ENCODE peak calls at places on chromosome 4, in ten cellular contexts. One of them, this sample, is unnamed.

GRCh38 chr4:184329235-184330007 is 111.7 kb upstream of the ENPP6 start:
- DNase-seq in CD8-positive, alpha-beta memory T cell: no peak
- DNase-seq in prostate gland: peak; percentile 66
- DNase-seq in mesenchymal stem cell: no peak
- DNase-seq in psoas muscle: no peak
- DNase-seq in pancreas: no peak
- DNase-seq in transverse colon: peak; percentile 60
- DNase-seq in CD4-positive, CD25-positive, alpha-beta regulatory T cell: no peak
- DNase-seq in MM.1S: no peak
- DNase-seq in HepG2: no peak
- DNase-seq in this sample: peak; percentile 45

GRCh38 chr4:80685219-80685618 is 345.3 kb upstream of the BMP3 start:
- DNase-seq in CD8-positive, alpha-beta memory T cell: no peak
- DNase-seq in prostate gland: no peak
- DNase-seq in mesenchymal stem cell: no peak
- DNase-seq in psoas muscle: no peak
- DNase-seq in pancreas: no peak
- DNase-seq in transverse colon: no peak
- DNase-seq in CD4-positive, CD25-positive, alpha-beta regulatory T cell: no peak
- DNase-seq in MM.1S: no peak
- DNase-seq in HepG2: no peak
- DNase-seq in this sample: no peak

GRCh38 chr4:37977471-37978452 is 17.6 kb downstream of the PTTG2 start:
- DNase-seq in CD8-positive, alpha-beta memory T cell: peak; percentile 70
- DNase-seq in prostate gland: peak; percentile 38
- DNase-seq in mesenchymal stem cell: peak; percentile 76
- DNase-seq in psoas muscle: peak; percentile 72
- DNase-seq in pancreas: peak; percentile 85
- DNase-seq in transverse colon: peak; percentile 84
- DNase-seq in CD4-positive, CD25-positive, alpha-beta regulatory T cell: peak; percentile 77
- DNase-seq in MM.1S: peak; percentile 81
- DNase-seq in HepG2: peak; percentile 23
- DNase-seq in this sample: peak; percentile 73

GRCh38 chr4:128858875-128859696 is 49.6 kb downstream of the JADE1 start:
- DNase-seq in CD8-positive, alpha-beta memory T cell: no peak
- DNase-seq in prostate gland: no peak
- DNase-seq in mesenchymal stem cell: peak; percentile 17
- DNase-seq in psoas muscle: no peak
- DNase-seq in pancreas: no peak
- DNase-seq in transverse colon: no peak
- DNase-seq in CD4-positive, CD25-positive, alpha-beta regulatory T cell: no peak
- DNase-seq in MM.1S: no peak
- DNase-seq in HepG2: no peak
- DNase-seq in this sample: no peak

GRCh38 chr4:155822572-155822971 is 43.5 kb downstream of the ASIC5 start:
- DNase-seq in CD8-positive, alpha-beta memory T cell: no peak
- DNase-seq in prostate gland: no peak
- DNase-seq in mesenchymal stem cell: peak; percentile 22
- DNase-seq in psoas muscle: no peak
- DNase-seq in pancreas: no peak
- DNase-seq in transverse colon: no peak
- DNase-seq in CD4-positive, CD25-positive, alpha-beta regulatory T cell: no peak
- DNase-seq in MM.1S: no peak
- DNase-seq in HepG2: no peak
- DNase-seq in this sample: no peak

GRCh38 chr4:80012291-80012690 is 60.7 kb downstream of the ANTXR2 start:
- DNase-seq in CD8-positive, alpha-beta memory T cell: no peak
- DNase-seq in prostate gland: no peak
- DNase-seq in mesenchymal stem cell: peak; percentile 59
- DNase-seq in psoas muscle: no peak
- DNase-seq in pancreas: no peak
- DNase-seq in transverse colon: no peak
- DNase-seq in CD4-positive, CD25-positive, alpha-beta regulatory T cell: no peak
- DNase-seq in MM.1S: no peak
- DNase-seq in HepG2: no peak
- DNase-seq in this sample: no peak

GRCh38 chr4:2996437-2996836 is 33.1 kb downstream of the GRK4 start:
- DNase-seq in CD8-positive, alpha-beta memory T cell: no peak
- DNase-seq in prostate gland: no peak
- DNase-seq in mesenchymal stem cell: no peak
- DNase-seq in psoas muscle: no peak
- DNase-seq in pancreas: no peak
- DNase-seq in transverse colon: no peak
- DNase-seq in CD4-positive, CD25-positive, alpha-beta regulatory T cell: no peak
- DNase-seq in MM.1S: no peak
- DNase-seq in HepG2: no peak
- DNase-seq in this sample: no peak

GRCh38 chr4:74217365-74217764 is 59.4 kb downstream of the MTHFD2L start:
- DNase-seq in CD8-positive, alpha-beta memory T cell: no peak
- DNase-seq in prostate gland: no peak
- DNase-seq in mesenchymal stem cell: peak; percentile 66
- DNase-seq in psoas muscle: no peak
- DNase-seq in pancreas: no peak
- DNase-seq in transverse colon: no peak
- DNase-seq in CD4-positive, CD25-positive, alpha-beta regulatory T cell: no peak
- DNase-seq in MM.1S: no peak
- DNase-seq in HepG2: no peak
- DNase-seq in this sample: no peak

GRCh38 chr4:26073886-26074560 is 160.0 kb downstream of the SMIM20 start:
- DNase-seq in CD8-positive, alpha-beta memory T cell: no peak
- DNase-seq in prostate gland: no peak
- DNase-seq in mesenchymal stem cell: no peak
- DNase-seq in psoas muscle: no peak
- DNase-seq in pancreas: no peak
- DNase-seq in transverse colon: no peak
- DNase-seq in CD4-positive, CD25-positive, alpha-beta regulatory T cell: no peak
- DNase-seq in MM.1S: no peak
- DNase-seq in HepG2: no peak
- DNase-seq in this sample: no peak

GRCh38 chr4:26076896-26077295 is 162.9 kb downstream of the SMIM20 start:
- DNase-seq in CD8-positive, alpha-beta memory T cell: no peak
- DNase-seq in prostate gland: no peak
- DNase-seq in mesenchymal stem cell: no peak
- DNase-seq in psoas muscle: no peak
- DNase-seq in pancreas: no peak
- DNase-seq in transverse colon: no peak
- DNase-seq in CD4-positive, CD25-positive, alpha-beta regulatory T cell: no peak
- DNase-seq in MM.1S: no peak
- DNase-seq in HepG2: no peak
- DNase-seq in this sample: no peak

GRCh38 chr4:26076000-26076587 is 162.1 kb downstream of the SMIM20 start:
- DNase-seq in CD8-positive, alpha-beta memory T cell: no peak
- DNase-seq in prostate gland: no peak
- DNase-seq in mesenchymal stem cell: peak; percentile 58
- DNase-seq in psoas muscle: no peak
- DNase-seq in pancreas: no peak
- DNase-seq in transverse colon: no peak
- DNase-seq in CD4-positive, CD25-positive, alpha-beta regulatory T cell: no peak
- DNase-seq in MM.1S: no peak
- DNase-seq in HepG2: no peak
- DNase-seq in this sample: no peak

GRCh38 chr4:26074672-26075071 is 160.7 kb downstream of the SMIM20 start:
- DNase-seq in CD8-positive, alpha-beta memory T cell: no peak
- DNase-seq in prostate gland: no peak
- DNase-seq in mesenchymal stem cell: peak; percentile 13
- DNase-seq in psoas muscle: no peak
- DNase-seq in pancreas: no peak
- DNase-seq in transverse colon: no peak
- DNase-seq in CD4-positive, CD25-positive, alpha-beta regulatory T cell: no peak
- DNase-seq in MM.1S: no peak
- DNase-seq in HepG2: no peak
- DNase-seq in this sample: no peak

DNA sequence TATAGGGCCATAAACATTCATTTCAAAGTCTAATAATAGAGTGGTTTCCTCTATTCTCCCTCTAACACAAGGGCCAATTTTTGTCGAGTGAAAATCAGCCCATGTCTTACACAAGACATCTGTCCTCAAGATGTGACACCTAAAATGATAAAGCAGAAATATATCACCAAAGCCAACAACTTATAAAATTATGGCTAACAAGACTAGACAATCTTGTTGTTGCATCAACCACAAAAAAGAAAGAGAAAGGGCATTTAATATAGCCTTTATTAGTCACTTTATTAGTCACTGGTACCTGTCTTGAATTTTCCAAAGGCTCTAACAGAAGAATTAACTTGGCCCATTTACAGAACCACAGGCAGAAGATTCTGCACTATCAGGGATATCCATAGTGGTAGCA is 161.6 kb downstream of the SMIM20 start:
- DNase-seq in CD8-positive, alpha-beta memory T cell: no peak
- DNase-seq in prostate gland: no peak
- DNase-seq in mesenchymal stem cell: no peak
- DNase-seq in psoas muscle: no peak
- DNase-seq in pancreas: no peak
- DNase-seq in transverse colon: no peak
- DNase-seq in CD4-positive, CD25-positive, alpha-beta regulatory T cell: no peak
- DNase-seq in MM.1S: no peak
- DNase-seq in HepG2: no peak
- DNase-seq in this sample: no peak
- H3K27ac ChIP-seq in CD8-positive, alpha-beta memory T cell: no peak overlapping the region
- H3K27ac ChIP-seq in prostate gland: no peak overlapping the region
- H3K27ac ChIP-seq in mesenchymal stem cell: no peak overlapping the region
- H3K27ac ChIP-seq in psoas muscle: peak overlapping the region; percentile 16
- H3K27ac ChIP-seq in pancreas: no peak overlapping the region
- H3K27ac ChIP-seq in transverse colon: peak overlapping the region; percentile 28
- H3K27ac ChIP-seq in CD4-positive, CD25-positive, alpha-beta regulatory T cell: no peak overlapping the region
- H3K27ac ChIP-seq in MM.1S: no peak overlapping the region
- H3K27ac ChIP-seq in HepG2: no peak overlapping the region
- H3K27ac ChIP-seq in this sample: peak overlapping the region; percentile 50

DNA sequence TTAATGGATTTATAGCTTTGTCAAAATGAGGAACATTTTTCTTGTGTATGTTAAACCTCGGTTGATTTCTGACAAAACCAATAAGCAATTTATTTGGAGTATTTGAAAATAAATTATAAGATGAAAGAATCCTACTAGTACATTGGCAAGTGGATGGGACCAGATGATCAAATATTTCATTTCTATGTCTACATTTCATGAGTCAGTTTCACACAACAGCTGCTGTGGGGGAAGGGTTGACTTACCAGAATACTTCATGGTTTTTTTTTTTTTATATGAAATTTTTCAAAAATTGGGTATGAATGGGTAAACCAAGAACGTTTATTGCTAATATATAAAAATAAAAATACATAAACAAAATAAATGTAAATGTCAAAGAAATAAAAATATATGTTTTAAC is 39.4 kb downstream of the RAPGEF2 start:
- DNase-seq in CD8-positive, alpha-beta memory T cell: no peak
- DNase-seq in prostate gland: no peak
- DNase-seq in mesenchymal stem cell: no peak
- DNase-seq in psoas muscle: no peak
- DNase-seq in pancreas: no peak
- DNase-seq in transverse colon: no peak
- DNase-seq in CD4-positive, CD25-positive, alpha-beta regulatory T cell: no peak
- DNase-seq in MM.1S: no peak
- DNase-seq in HepG2: no peak
- DNase-seq in this sample: no peak
- H3K4me1 ChIP-seq in CD8-positive, alpha-beta memory T cell: no peaks in the 10 kb centered on the region
- H3K4me1 ChIP-seq in prostate gland: no peaks in the 10 kb centered on the region
- H3K4me1 ChIP-seq in mesenchymal stem cell: peaks cover 2% of the 10 kb centered on the region
- H3K4me1 ChIP-seq in psoas muscle: peaks cover 86% of the 10 kb centered on the region
- H3K4me1 ChIP-seq in pancreas: peaks cover 32% of the 10 kb centered on the region
- H3K4me1 ChIP-seq in transverse colon: peaks cover 4% of the 10 kb centered on the region
- H3K4me1 ChIP-seq in CD4-positive, CD25-positive, alpha-beta regulatory T cell: no peaks in the 10 kb centered on the region
- H3K4me1 ChIP-seq in MM.1S: no peaks in the 10 kb centered on the region
- H3K4me1 ChIP-seq in HepG2: peaks cover 12% of the 10 kb centered on the region
- H3K4me1 ChIP-seq in this sample: no peaks in the 10 kb centered on the region

GRCh38 chr4:161183729-161184128 is 980.1 kb downstream of the FSTL5 start:
- DNase-seq in CD8-positive, alpha-beta memory T cell: no peak
- DNase-seq in prostate gland: no peak
- DNase-seq in mesenchymal stem cell: no peak
- DNase-seq in psoas muscle: no peak
- DNase-seq in pancreas: no peak
- DNase-seq in transverse colon: no peak
- DNase-seq in CD4-positive, CD25-positive, alpha-beta regulatory T cell: no peak
- DNase-seq in MM.1S: no peak
- DNase-seq in HepG2: no peak
- DNase-seq in this sample: peak; percentile 10

GRCh38 chr4:161186750-161187149 is 977.0 kb downstream of the FSTL5 start:
- DNase-seq in CD8-positive, alpha-beta memory T cell: no peak
- DNase-seq in prostate gland: no peak
- DNase-seq in mesenchymal stem cell: no peak
- DNase-seq in psoas muscle: no peak
- DNase-seq in pancreas: no peak
- DNase-seq in transverse colon: no peak
- DNase-seq in CD4-positive, CD25-positive, alpha-beta regulatory T cell: no peak
- DNase-seq in MM.1S: no peak
- DNase-seq in HepG2: no peak
- DNase-seq in this sample: no peak

GRCh38 chr4:161178310-161178709 is 985.5 kb downstream of the FSTL5 start:
- DNase-seq in CD8-positive, alpha-beta memory T cell: no peak
- DNase-seq in prostate gland: no peak
- DNase-seq in mesenchymal stem cell: no peak
- DNase-seq in psoas muscle: no peak
- DNase-seq in pancreas: no peak
- DNase-seq in transverse colon: no peak
- DNase-seq in CD4-positive, CD25-positive, alpha-beta regulatory T cell: no peak
- DNase-seq in MM.1S: no peak
- DNase-seq in HepG2: no peak
- DNase-seq in this sample: no peak

GRCh38 chr4:161188578-161188977 is 975.2 kb downstream of the FSTL5 start:
- DNase-seq in CD8-positive, alpha-beta memory T cell: no peak
- DNase-seq in prostate gland: no peak
- DNase-seq in mesenchymal stem cell: no peak
- DNase-seq in psoas muscle: no peak
- DNase-seq in pancreas: no peak
- DNase-seq in transverse colon: no peak
- DNase-seq in CD4-positive, CD25-positive, alpha-beta regulatory T cell: no peak
- DNase-seq in MM.1S: no peak
- DNase-seq in HepG2: no peak
- DNase-seq in this sample: no peak

GRCh38 chr4:161182913-161183312 is 980.9 kb downstream of the FSTL5 start:
- DNase-seq in CD8-positive, alpha-beta memory T cell: no peak
- DNase-seq in prostate gland: no peak
- DNase-seq in mesenchymal stem cell: no peak
- DNase-seq in psoas muscle: no peak
- DNase-seq in pancreas: no peak
- DNase-seq in transverse colon: no peak
- DNase-seq in CD4-positive, CD25-positive, alpha-beta regulatory T cell: no peak
- DNase-seq in MM.1S: no peak
- DNase-seq in HepG2: peak; percentile 22
- DNase-seq in this sample: peak; percentile 83
- H3K36me3 ChIP-seq in CD8-positive, alpha-beta memory T cell: no peaks in the 10 kb centered on the region
- H3K36me3 ChIP-seq in prostate gland: no peaks in the 10 kb centered on the region
- H3K36me3 ChIP-seq in mesenchymal stem cell: no peaks in the 10 kb centered on the region
- H3K36me3 ChIP-seq in psoas muscle: no peaks in the 10 kb centered on the region
- H3K36me3 ChIP-seq in pancreas: no peaks in the 10 kb centered on the region
- H3K36me3 ChIP-seq in transverse colon: no peaks in the 10 kb centered on the region
- H3K36me3 ChIP-seq in CD4-positive, CD25-positive, alpha-beta regulatory T cell: no peaks in the 10 kb centered on the region
- H3K36me3 ChIP-seq in MM.1S: no peaks in the 10 kb centered on the region
- H3K36me3 ChIP-seq in HepG2: no peaks in the 10 kb centered on the region
- H3K36me3 ChIP-seq in this sample: no peaks in the 10 kb centered on the region

GRCh38 chr4:150570123-150570522 is 11.8 kb upstream of the MAB21L2 start:
- DNase-seq in CD8-positive, alpha-beta memory T cell: no peak
- DNase-seq in prostate gland: no peak
- DNase-seq in mesenchymal stem cell: no peak
- DNase-seq in psoas muscle: no peak
- DNase-seq in pancreas: no peak
- DNase-seq in transverse colon: no peak
- DNase-seq in CD4-positive, CD25-positive, alpha-beta regulatory T cell: no peak
- DNase-seq in MM.1S: no peak
- DNase-seq in HepG2: no peak
- DNase-seq in this sample: no peak

GRCh38 chr4:150572704-150573504 is 9.0 kb upstream of the MAB21L2 start:
- DNase-seq in CD8-positive, alpha-beta memory T cell: no peak
- DNase-seq in prostate gland: no peak
- DNase-seq in mesenchymal stem cell: no peak
- DNase-seq in psoas muscle: no peak
- DNase-seq in pancreas: no peak
- DNase-seq in transverse colon: no peak
- DNase-seq in CD4-positive, CD25-positive, alpha-beta regulatory T cell: no peak
- DNase-seq in MM.1S: no peak
- DNase-seq in HepG2: no peak
- DNase-seq in this sample: no peak

GRCh38 chr4:150574678-150575077 is 7.3 kb upstream of the MAB21L2 start:
- DNase-seq in CD8-positive, alpha-beta memory T cell: no peak
- DNase-seq in prostate gland: no peak
- DNase-seq in mesenchymal stem cell: no peak
- DNase-seq in psoas muscle: no peak
- DNase-seq in pancreas: no peak
- DNase-seq in transverse colon: no peak
- DNase-seq in CD4-positive, CD25-positive, alpha-beta regulatory T cell: no peak
- DNase-seq in MM.1S: no peak
- DNase-seq in HepG2: no peak
- DNase-seq in this sample: no peak

GRCh38 chr4:150570862-150571261 is 11.1 kb upstream of the MAB21L2 start:
- DNase-seq in CD8-positive, alpha-beta memory T cell: no peak
- DNase-seq in prostate gland: no peak
- DNase-seq in mesenchymal stem cell: no peak
- DNase-seq in psoas muscle: no peak
- DNase-seq in pancreas: no peak
- DNase-seq in transverse colon: no peak
- DNase-seq in CD4-positive, CD25-positive, alpha-beta regulatory T cell: no peak
- DNase-seq in MM.1S: no peak
- DNase-seq in HepG2: no peak
- DNase-seq in this sample: no peak

DNA sequence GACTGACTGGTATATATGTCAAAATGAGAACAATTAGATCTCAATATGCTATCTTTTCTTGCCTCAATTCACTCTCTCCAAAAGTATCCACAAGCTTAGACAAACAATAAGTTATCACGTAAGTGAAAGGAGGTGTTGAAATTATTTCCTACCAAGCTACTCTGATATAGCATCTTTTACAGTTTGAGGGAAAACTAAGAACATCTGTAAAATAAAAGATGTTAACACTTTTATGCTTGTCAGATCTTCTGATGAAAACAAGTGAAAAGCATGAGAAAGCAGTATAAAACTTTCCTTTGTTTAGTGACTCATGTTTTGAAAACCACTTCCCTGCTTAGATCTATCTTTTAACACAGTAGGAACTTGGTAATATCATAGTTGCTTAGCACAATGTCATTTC is 8.4 kb upstream of the MAB21L2 start:
- DNase-seq in CD8-positive, alpha-beta memory T cell: no peak
- DNase-seq in prostate gland: no peak
- DNase-seq in mesenchymal stem cell: peak; percentile 36
- DNase-seq in psoas muscle: no peak
- DNase-seq in pancreas: no peak
- DNase-seq in transverse colon: no peak
- DNase-seq in CD4-positive, CD25-positive, alpha-beta regulatory T cell: no peak
- DNase-seq in MM.1S: no peak
- DNase-seq in HepG2: no peak
- DNase-seq in this sample: no peak
- H3K27ac ChIP-seq in CD8-positive, alpha-beta memory T cell: peak overlapping the region; percentile 16
- H3K27ac ChIP-seq in prostate gland: no peak overlapping the region
- H3K27ac ChIP-seq in mesenchymal stem cell: no peak overlapping the region
- H3K27ac ChIP-seq in psoas muscle: no peak overlapping the region
- H3K27ac ChIP-seq in pancreas: no peak overlapping the region
- H3K27ac ChIP-seq in transverse colon: peak overlapping the region; percentile 70
- H3K27ac ChIP-seq in CD4-positive, CD25-positive, alpha-beta regulatory T cell: no peak overlapping the region
- H3K27ac ChIP-seq in MM.1S: no peak overlapping the region
- H3K27ac ChIP-seq in HepG2: no peak overlapping the region
- H3K27ac ChIP-seq in this sample: no peak overlapping the region